ENCODE peak calls at places on chromosomes 6 and 20, in seven cellular contexts. H, Y, C, Z, N, X and O are unnamed samples.

GRCh38 chr20:2131366-2131765 is 29.7 kb downstream of the STK35 start:
- DNase-seq in Z (no peak), N (no peak), Y (no peak), H (no peak), X (no peak), C (no peak), O (peak; percentile 43)

GRCh38 chr6:31266721-31267360 is 5.1 kb downstream of the HLA-C start:
- DNase-seq in Z (no peak), X (no peak), N (no peak), H (no peak), C (no peak), Y (no peak), O (no peak)

GRCh38 chr6:165846123-165846966 is 183.3 kb upstream of the PDE10A start:
- DNase-seq in C (no peak), X (no peak), H (no peak), N (peak; percentile 21), Y (peak; percentile 80), Z (no peak), O (no peak)

GRCh38 chr20:46350201-46350985 is 42.1 kb upstream of the CDH22 start:
- DNase-seq in X (no peak), Y (peak; percentile 37), C (no peak), H (no peak), Z (no peak), N (no peak), O (peak; percentile 79)

GRCh38 chr6:88301888-88302768 is 136.0 kb upstream of the CNR1 start:
- DNase-seq in C (no peak), Z (no peak), Y (no peak), H (no peak), N (no peak), X (no peak), O (no peak)

GRCh38 chr20:8744228-8744844 is 324.6 kb upstream of the PLCB4 start:
- DNase-seq in Z (no peak), Y (no peak), H (no peak), N (no peak), X (no peak), C (no peak), O (no peak)

GRCh38 chr20:41618807-41619294 is 674 bp upstream of the CHD6 start:
- DNase-seq in N (no peak), H (no peak), Z (peak; percentile 18), Y (no peak), X (no peak), C (no peak), O (no peak)

GRCh38 chr20:5044075-5044620 is 42.8 kb upstream of the SLC23A2 start:
- DNase-seq in Y (no peak), X (no peak), C (no peak), H (no peak), N (no peak), Z (no peak), O (no peak)

DNA sequence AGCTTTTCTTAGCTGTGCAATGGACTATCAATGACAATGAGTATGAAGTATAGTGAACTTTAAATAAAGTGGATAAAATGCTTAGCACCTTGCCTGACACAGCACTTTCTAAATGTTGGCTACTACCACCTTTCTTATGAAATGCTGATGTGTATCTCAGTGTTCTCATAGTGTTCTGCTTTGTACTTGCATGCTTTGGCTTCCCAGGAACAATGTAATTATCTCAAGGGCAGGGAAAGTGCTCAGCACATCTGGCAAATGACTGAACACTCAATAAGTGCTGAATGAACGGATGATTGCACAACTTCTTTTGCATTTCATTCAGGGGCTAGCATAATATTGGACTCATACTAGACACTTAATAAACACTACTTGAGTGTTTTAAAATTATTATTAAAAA is 28.2 kb upstream of the NOX3 start:
- DNase-seq in C (no peak), Y (no peak), X (no peak), Z (no peak), N (no peak), H (no peak), O (no peak)
- TF ChIP-seq POLR2A in C (no peak), Y (no peak), X (no peak), Z (no peak), N (no peak), H (no peak), O (no peak)

GRCh38 chr6:39901670-39902069 is 32.6 kb downstream of the MOCS1 start:
- DNase-seq in Z (no peak), Y (no peak), C (no peak), X (no peak), H (peak; percentile 63), N (no peak), O (no peak)

GRCh38 chr6:39901116-39901655 is 33.1 kb downstream of the MOCS1 start:
- DNase-seq in H (peak; percentile 71), Y (no peak), Z (no peak), X (no peak), C (no peak), N (no peak), O (no peak)

GRCh38 chr6:39903656-39904055 is 30.6 kb downstream of the MOCS1 start:
- DNase-seq in C (no peak), H (peak; percentile 33), Z (no peak), N (no peak), X (no peak), Y (no peak), O (no peak)

GRCh38 chr6:39902136-39902535 is 32.1 kb downstream of the MOCS1 start:
- DNase-seq in N (no peak), Y (no peak), Z (no peak), H (peak; percentile 40), X (no peak), C (no peak), O (no peak)

DNA sequence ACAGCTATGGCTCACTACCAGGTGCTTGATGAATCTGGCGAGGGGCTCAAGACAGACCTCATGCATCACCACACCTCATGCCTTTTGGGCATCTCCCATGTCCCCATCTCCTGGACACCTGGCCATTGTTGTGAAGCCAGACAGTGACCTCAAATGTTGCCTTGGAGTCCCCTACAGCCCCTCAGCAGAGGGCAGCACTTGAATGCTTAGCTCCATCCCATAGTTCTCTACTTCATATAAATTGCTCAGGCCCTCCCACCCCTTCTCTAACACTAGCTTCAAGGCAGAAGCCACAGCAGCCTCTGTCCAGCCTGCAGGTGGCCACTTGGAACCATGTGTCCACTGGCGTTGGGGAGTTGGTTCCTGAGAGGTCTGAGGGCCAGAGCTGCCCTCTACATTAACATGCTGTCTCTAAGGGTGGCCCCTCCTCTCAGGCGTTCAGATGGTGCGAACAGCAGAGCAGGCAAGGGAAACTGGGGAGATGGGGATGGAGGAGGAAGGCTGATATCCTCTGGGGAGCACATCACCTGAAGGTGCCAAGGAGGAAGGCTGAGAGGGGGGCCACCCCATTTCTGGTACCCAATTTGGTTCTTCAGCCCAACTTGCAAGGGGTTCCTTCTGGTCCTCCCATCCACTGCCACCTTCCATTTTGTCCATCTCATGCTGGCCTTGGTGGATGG is 31.3 kb downstream of the MOCS1 start:
- DNase-seq in N (no peak), X (no peak), C (no peak), Y (no peak), Z (no peak), H (peak; percentile 47), O (no peak)
- TF ChIP-seq CTCF in N (no peak), X (no peak), C (no peak), Y (no peak), Z (no peak), H (no peak), O (no peak)

DNA sequence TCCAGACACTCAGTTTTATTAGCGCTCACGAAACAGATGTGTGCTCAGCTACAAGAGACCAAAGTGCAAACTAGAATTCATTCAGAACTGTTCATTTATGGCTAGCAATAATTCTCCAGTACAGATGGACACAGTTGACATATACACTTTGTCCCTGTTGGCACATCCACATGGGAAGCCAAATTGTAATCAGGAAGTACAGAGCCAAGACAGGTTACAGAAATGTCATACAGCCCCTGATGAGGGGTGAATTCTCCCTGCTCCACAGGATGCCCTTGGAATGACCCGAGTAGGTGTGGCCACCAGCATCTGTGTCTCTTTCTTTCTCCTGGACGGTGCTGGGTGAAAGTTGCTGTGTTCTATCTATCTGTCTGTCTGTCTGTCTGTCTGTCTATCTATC is 7.6 kb downstream of the DHX35 start:
- DNase-seq in N (no peak), H (no peak), Y (peak; percentile 57), X (no peak), C (no peak), Z (no peak), O (no peak)
- H3K9me3 ChIP-seq in N (no peaks in the 10 kb centered on the region), H (no peaks in the 10 kb centered on the region), Y (no peaks in the 10 kb centered on the region), X (no peaks in the 10 kb centered on the region), C (no peaks in the 10 kb centered on the region), Z (no peaks in the 10 kb centered on the region), O (no peaks in the 10 kb centered on the region)

DNA sequence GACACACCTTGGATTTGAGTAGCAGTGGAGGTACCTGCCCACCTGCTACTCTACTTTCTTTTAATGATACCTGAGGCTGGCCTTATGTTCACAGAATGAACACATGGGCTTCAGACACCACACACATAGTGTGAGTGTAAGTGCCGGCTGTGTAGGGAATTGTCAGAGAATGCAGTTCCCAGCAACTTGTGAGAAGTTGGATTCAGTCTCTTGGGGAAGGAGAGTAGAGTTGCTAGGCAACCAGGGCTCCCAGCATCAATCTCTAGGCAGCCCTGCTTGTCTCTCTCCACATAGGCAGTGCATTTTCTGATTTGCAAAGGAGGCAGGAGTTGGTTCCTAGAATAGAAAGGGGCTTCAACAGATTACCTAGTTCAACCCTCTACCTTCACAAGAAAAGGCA is 74.1 kb downstream of the BFSP1 start:
- DNase-seq in X (no peak), Z (no peak), N (no peak), Y (no peak), C (no peak), H (no peak), O (no peak)
- TF ChIP-seq POLR2A in X (no peak), Z (no peak), N (no peak), Y (no peak), C (no peak), H (no peak), O (no peak)

DNA sequence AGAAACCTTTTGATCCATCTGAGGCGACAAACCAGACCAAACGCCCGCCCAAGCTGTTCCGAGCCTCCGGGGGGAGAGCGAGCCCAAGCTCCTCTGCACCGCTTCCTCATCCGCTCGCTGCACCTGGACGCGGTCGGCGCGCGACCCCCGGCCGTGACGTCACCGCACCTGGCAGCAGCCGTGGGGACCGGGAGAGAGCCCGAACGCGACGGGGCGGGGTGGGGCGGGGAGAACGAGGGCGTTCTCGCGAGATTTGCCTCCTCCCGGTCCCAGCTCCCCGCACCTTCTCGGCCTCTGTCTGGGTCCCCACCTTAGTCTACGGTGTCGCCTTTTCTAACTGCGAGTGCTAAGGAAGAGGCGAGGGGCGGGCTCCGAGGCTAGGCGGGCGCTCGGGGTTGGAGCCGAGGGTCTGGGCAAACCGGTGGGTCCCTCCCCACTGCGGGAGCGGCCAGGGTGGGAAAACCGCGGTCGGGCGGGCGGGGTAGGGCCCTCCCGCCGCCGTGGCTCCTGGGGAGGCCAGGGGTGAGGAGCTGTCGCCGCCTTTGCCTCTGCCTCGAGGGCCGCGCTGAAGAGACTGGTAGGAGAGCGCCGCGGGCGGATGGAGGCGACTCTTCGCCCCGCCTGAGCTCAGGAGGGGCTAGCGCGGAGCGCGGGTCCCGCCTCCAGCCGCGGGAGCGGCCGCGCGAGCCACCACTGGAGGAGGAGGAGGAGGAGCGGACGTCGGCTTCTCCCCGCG is at the start of gene CD2AP:
- DNase-seq in N (peak; percentile 92), H (peak; percentile 97), Z (peak; percentile 89), C (peak; percentile 86), X (peak; percentile 84), Y (peak; percentile 93), O (peak; percentile 86)
- TF ChIP-seq CTCF in N (no peak), H (no peak), Z (no peak), C (no peak), X (peak; percentile 26), Y (peak; percentile 16), O (no peak)